ENCODE peak calls at places on chromosomes 7 and 10, in five cellular contexts. D is K562, P is keratinocyte, K is fibroblast of lung, E is astrocyte. O is an unnamed sample.

GRCh38 chr10:131799429-131799828 is 101.4 kb upstream of the PPP2R2D start:
- DNase-seq in D (no peak), P (no peak), K (no peak), E (no peak), O (no peak)

GRCh38 chr7:40393660-40394059 is 258.9 kb downstream of the SUGCT start:
- DNase-seq in D (no peak), P (no peak), K (no peak), E (no peak), O (no peak)

GRCh38 chr7:142091957-142092356 is 19.6 kb upstream of the MGAM2 start:
- DNase-seq in D (no peak), P (no peak), K (no peak), E (no peak), O (no peak)

GRCh38 chr7:77797734-77798393 is 370 bp downstream of the TMEM60 start:
- DNase-seq in D (peak; percentile 56), P (no peak), K (no peak), E (no peak), O (peak; percentile 78)

GRCh38 chr7:101159696-101160674 is 5.4 kb downstream of the VGF start:
- DNase-seq in D (no peak), P (no peak), K (peak; percentile 38), E (no peak), O (no peak)

GRCh38 chr7:142485617-142486226 is 227.9 kb upstream of the PRSS58 start:
- DNase-seq in D (peak; percentile 57), P (no peak), K (no peak), E (no peak), O (peak; percentile 28)

GRCh38 chr7:69800495-69800894 is 202.2 kb downstream of the AUTS2 start:
- DNase-seq in D (peak; percentile 6), P (no peak), K (peak; percentile 54), E (peak; percentile 40), O (no peak)

GRCh38 chr7:96004598-96004997 is 232.2 kb downstream of the DYNC1I1 start:
- DNase-seq in D (no peak), P (no peak), K (peak; percentile 5), E (no peak), O (no peak)

GRCh38 chr10:59865101-59865500 is 41.3 kb downstream of the CCDC6 start:
- DNase-seq in D (peak; percentile 70), P (peak; percentile 88), K (peak; percentile 36), E (no peak), O (peak; percentile 33)

GRCh38 chr10:75352650-75353049 is 48.9 kb downstream of the ZNF503 start:
- DNase-seq in D (no peak), P (no peak), K (peak; percentile 26), E (no peak), O (no peak)

GRCh38 chr10:126670886-126671285 is 393 bp upstream of the C10orf90 start:
- DNase-seq in D (no peak), P (no peak), K (no peak), E (no peak), O (no peak)

GRCh38 chr10:116691544-116692126 is 50.7 kb downstream of the HSPA12A start:
- DNase-seq in D (no peak), P (no peak), K (peak; percentile 29), E (peak; percentile 18), O (no peak)

GRCh38 chr7:152674860-152675760 is 831 bp downstream of the XRCC2 start:
- DNase-seq in D (peak; percentile 85), P (no peak), K (peak; percentile 2), E (no peak), O (peak; percentile 36)

DNA sequence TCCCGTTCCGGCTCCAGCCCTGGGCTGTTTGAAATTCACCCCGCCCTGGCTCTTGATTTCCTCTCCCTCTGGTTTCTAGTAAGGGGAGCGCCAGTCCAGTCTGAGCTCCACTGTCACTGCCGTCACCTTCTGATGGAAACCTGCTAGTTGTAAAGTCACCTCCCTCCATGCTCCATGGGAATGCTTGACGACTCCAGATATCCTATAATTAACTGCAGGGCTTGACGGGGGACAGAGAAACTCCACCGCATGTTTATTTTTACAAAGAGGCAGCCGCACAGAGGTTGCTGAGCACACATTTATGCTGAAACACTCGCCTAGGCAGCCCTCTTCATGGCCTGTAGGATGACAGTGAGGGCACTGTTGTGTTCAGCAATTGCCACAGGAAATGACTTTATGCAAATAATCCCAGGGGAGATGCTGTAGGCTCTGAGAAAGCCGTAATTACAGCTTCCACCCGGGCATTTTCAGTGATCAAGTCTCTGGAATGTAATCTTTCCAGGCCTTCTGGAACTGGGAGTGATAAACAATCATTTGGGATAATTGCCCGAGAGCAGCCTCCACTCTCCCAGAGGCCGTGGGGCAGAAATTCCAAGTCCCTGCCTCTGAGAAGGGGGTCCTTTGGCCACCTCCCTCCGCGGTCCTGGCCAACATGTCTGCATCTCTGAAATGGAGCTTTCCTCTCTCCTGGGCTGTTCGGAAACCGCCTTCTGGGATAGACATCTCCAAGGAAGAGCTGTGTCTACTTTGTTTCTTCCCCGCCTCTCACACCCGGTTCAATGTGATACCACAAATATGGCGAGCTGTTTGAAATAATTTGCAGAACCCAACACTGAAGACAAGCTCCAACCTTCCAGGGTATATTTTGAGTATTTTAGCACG is 300.5 kb downstream of the KLF6 start:
- DNase-seq in D (no peak), P (no peak), K (peak; percentile 33), E (no peak), O (no peak)
- TF ChIP-seq CTCF in D (no peak), P (no peak), K (no peak), E (no peak), O (no peak)

GRCh38 chr10:114239994-114240345 is 916 bp downstream of the VWA2 start:
- DNase-seq in D (no peak), P (no peak), K (no peak), E (no peak), O (peak; percentile 29)

GRCh38 chr10:114243661-114244060 is 4.6 kb downstream of the VWA2 start:
- DNase-seq in D (no peak), P (no peak), K (no peak), E (no peak), O (no peak)

GRCh38 chr10:114242235-114242634 is 3.2 kb downstream of the VWA2 start:
- DNase-seq in D (no peak), P (no peak), K (no peak), E (no peak), O (no peak)

GRCh38 chr10:114244126-114244525 is 5.1 kb downstream of the VWA2 start:
- DNase-seq in D (no peak), P (no peak), K (no peak), E (no peak), O (no peak)

DNA sequence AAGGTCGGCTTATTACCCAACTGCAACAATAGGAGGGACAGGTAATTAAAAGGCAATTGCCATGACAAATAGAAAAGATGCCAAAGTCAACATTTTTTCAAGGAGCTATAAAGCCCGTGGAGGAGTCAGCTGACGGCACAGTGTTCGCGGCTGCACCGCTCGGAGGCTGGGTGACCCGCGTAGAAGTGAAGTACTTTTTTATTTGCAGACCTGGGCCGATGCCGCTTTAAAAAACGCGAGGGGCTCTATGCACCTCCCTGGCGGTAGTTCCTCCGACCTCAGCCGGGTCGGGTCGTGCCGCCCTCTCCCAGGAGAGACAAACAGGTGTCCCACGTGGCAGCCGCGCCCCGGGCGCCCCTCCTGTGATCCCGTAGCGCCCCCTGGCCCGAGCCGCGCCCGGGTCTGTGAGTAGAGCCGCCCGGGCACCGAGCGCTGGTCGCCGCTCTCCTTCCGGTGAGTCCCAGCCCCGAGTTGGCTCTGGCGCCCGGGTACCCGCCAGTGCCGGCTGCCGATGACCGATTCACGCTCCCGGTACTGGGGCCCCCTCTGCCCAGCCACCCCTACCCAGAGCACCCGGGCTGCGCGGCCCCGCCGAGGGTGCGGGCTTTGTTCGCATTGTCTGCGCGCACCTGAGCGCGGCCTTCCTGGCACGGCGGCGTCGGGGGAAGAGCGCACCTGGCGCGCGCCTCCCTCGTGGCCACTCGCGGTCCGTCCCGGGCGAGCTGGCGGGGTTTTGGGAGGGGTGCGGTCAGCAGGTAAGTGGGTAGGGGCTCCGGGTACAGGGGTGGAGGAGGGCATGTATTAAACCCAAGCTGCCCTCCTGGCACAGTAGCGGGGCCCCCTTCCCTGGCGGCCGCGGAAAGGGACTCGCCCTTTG is at the start of gene VWA2:
- DNase-seq in D (no peak), P (no peak), K (no peak), E (no peak), O (peak; percentile 76)
- TF ChIP-seq EZH2 in D (no peak), P (no peak), K (peak; percentile 64), E (peak; percentile 93), O (peak; percentile 82)

GRCh38 chr7:16397497-16398210 is 23.7 kb downstream of the CRPPA start:
- DNase-seq in D (no peak), P (no peak), K (no peak), E (no peak), O (no peak)

GRCh38 chr7:16400896-16401275 is 20.5 kb downstream of the CRPPA start:
- DNase-seq in D (no peak), P (no peak), K (no peak), E (no peak), O (no peak)

GRCh38 chr7:16399916-16400895 is 21.1 kb downstream of the CRPPA start:
- DNase-seq in D (no peak), P (no peak), K (peak; percentile 12), E (peak; percentile 4), O (no peak)

GRCh38 chr7:16398211-16399017 is 22.9 kb downstream of the CRPPA start:
- DNase-seq in D (no peak), P (no peak), K (peak; percentile 14), E (peak; percentile 8), O (no peak)

GRCh38 chr7:16399265-16399801 is 22.0 kb downstream of the CRPPA start:
- DNase-seq in D (no peak), P (no peak), K (peak; percentile 32), E (peak; percentile 32), O (no peak)
- H3K9me3 ChIP-seq in D (peaks cover 70% of the 10 kb centered on the region), P (peaks cover 38% of the 10 kb centered on the region), K (peaks cover 34% of the 10 kb centered on the region), E (peaks cover 41% of the 10 kb centered on the region), O (peaks cover 21% of the 10 kb centered on the region)

GRCh38 chr10:93742633-93743349 is 14.9 kb upstream of the LGI1 start:
- DNase-seq in D (no peak), P (no peak), K (no peak), E (no peak), O (no peak)

GRCh38 chr10:93746844-93747284 is 10.9 kb upstream of the LGI1 start:
- DNase-seq in D (peak; percentile 4), P (peak; percentile 89), K (peak; percentile 98), E (peak; percentile 97), O (peak; percentile 41)

GRCh38 chr10:93741367-93741766 is 16.4 kb upstream of the LGI1 start:
- DNase-seq in D (no peak), P (no peak), K (no peak), E (no peak), O (no peak)

GRCh38 chr10:93749218-93749799 is 8.4 kb upstream of the LGI1 start:
- DNase-seq in D (no peak), P (no peak), K (peak; percentile 15), E (peak; percentile 18), O (peak; percentile 51)

GRCh38 chr10:93745411-93746065 is 12.2 kb upstream of the LGI1 start:
- DNase-seq in D (peak; percentile 24), P (no peak), K (peak; percentile 14), E (no peak), O (peak; percentile 77)
- TF ChIP-seq CTCF in D (peak; percentile 58), P (no peak), K (peak; percentile 36), E (peak; percentile 31), O (peak; percentile 83)

GRCh38 chr10:100729877-100730738 is 15.3 kb upstream of the PAX2 start:
- DNase-seq in D (no peak), P (no peak), K (no peak), E (no peak), O (peak; percentile 60)
- TF ChIP-seq EZH2 in D (no peak), P (peak; percentile 81), K (no peak), E (peak; percentile 98), O (peak; percentile 98)

DNA sequence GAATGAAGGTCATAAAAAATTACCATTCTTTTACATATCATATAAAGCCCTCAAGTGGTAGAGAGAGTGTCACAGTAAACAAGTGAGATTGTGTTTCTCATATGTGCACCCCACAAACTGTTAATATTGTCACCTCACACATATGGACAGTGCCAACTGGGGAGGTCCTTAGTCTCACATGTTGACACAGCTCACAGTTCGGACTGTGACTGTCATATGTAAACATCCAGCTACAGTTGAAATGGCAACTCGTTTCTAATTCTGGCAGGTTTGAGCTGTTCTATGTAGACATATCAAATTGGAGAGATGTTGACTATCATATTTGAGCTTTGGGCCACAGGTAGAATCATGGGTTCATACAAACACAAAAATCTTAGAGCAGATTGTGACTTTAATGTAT is 39.4 kb upstream of the ZNF107 start:
- DNase-seq in D (no peak), P (no peak), K (no peak), E (no peak), O (no peak)
- H3K9me3 ChIP-seq in D (no peaks in the 10 kb centered on the region), P (no peaks in the 10 kb centered on the region), K (no peaks in the 10 kb centered on the region), E (no peaks in the 10 kb centered on the region), O (peaks cover 33% of the 10 kb centered on the region)

O was measured in neural progenitor cell.